ENCODE peak calls at places on chromosomes 2 and 18, in seven cellular contexts. E, S, L, Y, K, U and R are unnamed samples.

GRCh38 chr2:235005603-235006259 is 53.9 kb downstream of the SH3BP4 start:
- DNase-seq in K (no peak), S (peak; percentile 28), E (no peak), U (peak; percentile 36), L (no peak), Y (no peak), R (no peak)

GRCh38 chr2:20151116-20151571 is 73.8 kb downstream of the SDC1 start:
- DNase-seq in U (no peak), S (no peak), L (no peak), E (no peak), K (peak; percentile 23), Y (no peak), R (no peak)

GRCh38 chr18:48827321-48828200 is 123.2 kb downstream of the SMAD7 start:
- DNase-seq in E (no peak), S (no peak), Y (no peak), L (no peak), K (peak; percentile 58), U (no peak), R (no peak)

GRCh38 chr18:45951021-45951714 is 16.0 kb downstream of the EPG5 start:
- DNase-seq in S (no peak), L (no peak), Y (peak; percentile 84), E (no peak), K (peak; percentile 82), U (no peak), R (no peak)

GRCh38 chr2:214856116-214856515 is 46.6 kb upstream of the BARD1 start:
- DNase-seq in K (no peak), L (no peak), S (no peak), Y (peak; percentile 23), E (no peak), U (no peak), R (no peak)

GRCh38 chr2:95296036-95296435 is 1.1 kb upstream of the KCNIP3 start:
- DNase-seq in K (no peak), Y (no peak), L (no peak), E (peak; percentile 94), U (peak; percentile 55), S (no peak), R (no peak)

GRCh38 chr2:156435725-156436476 is at the start of gene GPD2:
- DNase-seq in K (peak; percentile 92), S (peak; percentile 76), Y (peak; percentile 86), L (peak; percentile 80), U (peak; percentile 82), E (peak; percentile 71), R (no peak)

GRCh38 chr18:48228301-48228715 is 180.9 kb downstream of the ZBTB7C start:
- DNase-seq in K (no peak), E (no peak), U (no peak), S (no peak), L (no peak), Y (peak; percentile 15), R (no peak)

GRCh38 chr2:63614983-63615945 is 26.5 kb downstream of the MDH1 start:
- DNase-seq in S (no peak), L (no peak), E (no peak), U (no peak), Y (peak; percentile 86), K (peak; percentile 7), R (no peak)

GRCh38 chr2:153057743-153058142 is 339.3 kb downstream of the ARL6IP6 start:
- DNase-seq in L (no peak), U (no peak), K (no peak), E (no peak), Y (no peak), S (no peak), R (no peak)

GRCh38 chr2:181846359-181846758 is 45.2 kb upstream of the ITPRID2 start:
- DNase-seq in E (no peak), K (no peak), U (no peak), L (no peak), Y (no peak), S (no peak), R (peak; percentile 10)